ENCODE peak calls at places on chromosomes 5 and 9, in ten cellular contexts. J is IMR-90, L is lung, P is esophagus squamous epithelium, X is BE2C, U is pancreas, S is cardiac muscle cell, W is PC-3, R is transverse colon, T is colonic mucosa. M is an unnamed sample.

GRCh38 chr5:145936401-145937131 is at the start of gene SH3RF2:
- DNase-seq in J (peak; percentile 73), L (peak; percentile 47), P (no peak), X (peak; percentile 7), U (peak; percentile 68), S (peak; percentile 91), W (peak; percentile 75), R (peak; percentile 91), T (peak; percentile 94), M (no peak)

GRCh38 chr5:135163964-135164363 is 129.9 kb upstream of the PITX1 start:
- DNase-seq in J (no peak), L (no peak), P (no peak), X (no peak), U (no peak), S (no peak), W (no peak), R (no peak), T (no peak), M (no peak)

GRCh38 chr9:93079371-93079770 is 16.6 kb upstream of the CARD19 start:
- DNase-seq in J (no peak), L (no peak), P (no peak), X (no peak), U (no peak), S (no peak), W (no peak), R (peak; percentile 2), T (no peak), M (peak; percentile 50)

GRCh38 chr5:145847499-145848497 is 12.7 kb upstream of the PRELID2 start:
- DNase-seq in J (peak; percentile 93), L (no peak), P (no peak), X (no peak), U (no peak), S (no peak), W (peak; percentile 72), R (no peak), T (no peak), M (no peak)

GRCh38 chr9:14296462-14296861 is 17.5 kb downstream of the NFIB start:
- DNase-seq in J (no peak), L (no peak), P (no peak), X (peak; percentile 32), U (peak; percentile 74), S (no peak), W (no peak), R (no peak), T (no peak), M (no peak)

GRCh38 chr5:114857951-114858401 is 311.7 kb downstream of the TRIM36 start:
- DNase-seq in J (no peak), L (no peak), P (no peak), X (no peak), U (no peak), S (no peak), W (peak; percentile 2), R (no peak), T (no peak), M (no peak)

GRCh38 chr9:88953401-88954029 is 37.8 kb upstream of the S1PR3 start:
- DNase-seq in J (peak; percentile 73), L (no peak), P (no peak), X (no peak), U (no peak), S (no peak), W (no peak), R (no peak), T (no peak), M (no peak)

GRCh38 chr5:115337882-115338281 is 41.4 kb upstream of the CCDC112 start:
- DNase-seq in J (no peak), L (no peak), P (no peak), X (no peak), U (no peak), S (no peak), W (no peak), R (no peak), T (no peak), M (no peak)

GRCh38 chr5:53480474-53481353 is at the start of gene FST:
- DNase-seq in J (peak; percentile 36), L (no peak), P (no peak), X (no peak), U (no peak), S (peak; percentile 81), W (no peak), R (no peak), T (peak; percentile 17), M (no peak)

GRCh38 chr9:2466703-2467102 is 154.9 kb upstream of the VLDLR start:
- DNase-seq in J (no peak), L (no peak), P (no peak), X (peak; percentile 14), U (no peak), S (no peak), W (peak; percentile 5), R (peak; percentile 12), T (peak; percentile 25), M (no peak)

GRCh38 chr5:61277190-61277589 is 54.9 kb upstream of the ZSWIM6 start:
- DNase-seq in J (peak; percentile 64), L (no peak), P (no peak), X (no peak), U (no peak), S (no peak), W (no peak), R (no peak), T (no peak), M (no peak)

GRCh38 chr9:109499061-109499630 is 1.0 kb upstream of the PTPN3 start:
- DNase-seq in J (no peak), L (no peak), P (no peak), X (no peak), U (no peak), S (no peak), W (no peak), R (no peak), T (no peak), M (no peak)
- H3K4me3 ChIP-seq in J (peak overlapping the region; percentile 44), L (no peak overlapping the region), P (peak overlapping the region; percentile 29), X (no peak overlapping the region), U (peak overlapping the region; percentile 46), S (peak overlapping the region; percentile 19), W (peak overlapping the region; percentile 70), R (peak overlapping the region; percentile 24), T (peak overlapping the region; percentile 37), M (peak overlapping the region; percentile 84)

GRCh38 chr5:17257705-17258273 is 40.4 kb downstream of the BASP1 start:
- DNase-seq in J (peak; percentile 22), L (no peak), P (no peak), X (peak; percentile 17), U (no peak), S (no peak), W (peak; percentile 83), R (no peak), T (peak; percentile 25), M (no peak)

GRCh38 chr5:17256839-17257238 is 39.4 kb downstream of the BASP1 start:
- DNase-seq in J (no peak), L (no peak), P (no peak), X (no peak), U (no peak), S (no peak), W (no peak), R (no peak), T (no peak), M (no peak)

GRCh38 chr5:17256171-17256570 is 38.7 kb downstream of the BASP1 start:
- DNase-seq in J (no peak), L (no peak), P (no peak), X (no peak), U (no peak), S (no peak), W (no peak), R (no peak), T (no peak), M (no peak)

GRCh38 chr5:17258429-17258828 is 41.0 kb downstream of the BASP1 start:
- DNase-seq in J (peak; percentile 68), L (no peak), P (no peak), X (no peak), U (no peak), S (no peak), W (peak; percentile 98), R (no peak), T (no peak), M (no peak)

DNA sequence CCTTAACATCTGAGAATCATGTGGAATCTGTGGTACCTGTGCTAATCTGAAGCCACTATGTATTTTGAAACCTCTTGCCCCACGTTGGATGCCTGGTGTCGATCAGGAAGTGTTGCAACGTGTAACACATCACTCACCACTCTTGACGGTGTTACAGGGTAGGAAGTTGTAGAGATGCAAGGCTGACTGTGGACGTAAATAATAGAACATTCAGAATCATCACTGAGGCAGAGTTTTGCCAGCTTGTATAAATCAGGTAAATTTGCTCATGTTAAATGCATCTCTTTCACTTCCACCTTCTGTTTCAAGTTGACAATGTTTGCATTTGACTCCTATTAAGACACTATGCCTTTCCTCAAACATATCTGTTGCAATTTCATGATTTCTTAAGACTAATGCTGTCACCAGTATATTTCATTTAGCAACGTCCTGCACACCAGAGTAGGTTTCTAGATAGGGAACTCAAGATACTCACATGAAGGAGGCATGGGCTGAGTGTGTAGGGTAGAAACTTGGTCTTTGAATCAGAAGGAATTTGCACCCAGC is 38.1 kb downstream of the BASP1 start:
- DNase-seq in J (no peak), L (peak; percentile 30), P (no peak), X (no peak), U (no peak), S (no peak), W (peak; percentile 80), R (no peak), T (no peak), M (no peak)
- H3K9me3 ChIP-seq in J (no peaks in the 10 kb centered on the region), L (no peaks in the 10 kb centered on the region), P (no peaks in the 10 kb centered on the region), X (no peaks in the 10 kb centered on the region), U (no peaks in the 10 kb centered on the region), S (no peaks in the 10 kb centered on the region), W (peaks cover 14% of the 10 kb centered on the region), R (no peaks in the 10 kb centered on the region), T (no peaks in the 10 kb centered on the region), M (no peaks in the 10 kb centered on the region)

GRCh38 chr9:17614246-17614645 is 35.4 kb downstream of the SH3GL2 start:
- DNase-seq in J (no peak), L (no peak), P (no peak), X (no peak), U (no peak), S (no peak), W (no peak), R (no peak), T (no peak), M (no peak)

GRCh38 chr9:17613723-17614122 is 34.9 kb downstream of the SH3GL2 start:
- DNase-seq in J (peak; percentile 82), L (no peak), P (no peak), X (no peak), U (no peak), S (no peak), W (peak; percentile 93), R (no peak), T (no peak), M (no peak)

GRCh38 chr9:17611342-17611741 is 32.5 kb downstream of the SH3GL2 start:
- DNase-seq in J (no peak), L (no peak), P (no peak), X (no peak), U (no peak), S (peak; percentile 18), W (no peak), R (no peak), T (no peak), M (no peak)

GRCh38 chr9:17611921-17612320 is 33.1 kb downstream of the SH3GL2 start:
- DNase-seq in J (no peak), L (no peak), P (no peak), X (no peak), U (no peak), S (no peak), W (no peak), R (no peak), T (no peak), M (no peak)

GRCh38 chr9:17609312-17610005 is 30.6 kb downstream of the SH3GL2 start:
- DNase-seq in J (no peak), L (no peak), P (no peak), X (no peak), U (no peak), S (no peak), W (no peak), R (no peak), T (no peak), M (no peak)
- H3K27me3 ChIP-seq in J (peaks cover 4% of the 10 kb centered on the region), L (no peaks in the 10 kb centered on the region), P (no peaks in the 10 kb centered on the region), X (peaks cover 16% of the 10 kb centered on the region), U (no peaks in the 10 kb centered on the region), S (no peaks in the 10 kb centered on the region), W (no peaks in the 10 kb centered on the region), R (no peaks in the 10 kb centered on the region), T (no peaks in the 10 kb centered on the region), M (no peaks in the 10 kb centered on the region)

GRCh38 chr5:171207256-171207866 is 101.7 kb upstream of the TLX3 start:
- DNase-seq in J (peak; percentile 57), L (no peak), P (no peak), X (peak; percentile 26), U (no peak), S (peak; percentile 50), W (peak; percentile 84), R (no peak), T (no peak), M (no peak)
- H3K4me3 ChIP-seq in J (no peak overlapping the region), L (no peak overlapping the region), P (no peak overlapping the region), X (no peak overlapping the region), U (no peak overlapping the region), S (no peak overlapping the region), W (no peak overlapping the region), R (no peak overlapping the region), T (no peak overlapping the region), M (no peak overlapping the region)

M was measured in ascending aorta.